ENCODE peak calls at places on chromosome 9, in ten cellular contexts. E is uterus, T is dorsolateral prefrontal cortex, G is cardiac fibroblast, I is mucosa of descending colon, S is GM12865, B is sigmoid colon, Q is heart right ventricle, H is bronchial epithelial cell, L is HCT116. D is an unnamed sample.

GRCh38 chr9:38066907-38067610 is 2.0 kb downstream of the SHB start:
- DNase-seq in E (peak; percentile 58), T (no peak), G (peak; percentile 42), I (peak; percentile 83), S (peak; percentile 54), B (peak; percentile 84), Q (peak; percentile 57), H (peak; percentile 38), L (no peak), D (no peak)

GRCh38 chr9:83596899-83597504 is 25.9 kb upstream of the IDNK start:
- DNase-seq in E (no peak), T (no peak), G (peak; percentile 59), I (peak; percentile 30), S (peak; percentile 57), B (no peak), Q (no peak), H (peak; percentile 16), L (peak; percentile 27), D (no peak)

GRCh38 chr9:119689879-119690278 is 320.6 kb upstream of the BRINP1 start:
- DNase-seq in E (no peak), T (no peak), G (no peak), I (no peak), S (no peak), B (no peak), Q (no peak), H (no peak), L (no peak), D (no peak)

GRCh38 chr9:34578241-34579096 is 11.1 kb downstream of the CNTFR start:
- DNase-seq in E (no peak), T (no peak), G (peak; percentile 46), I (no peak), S (no peak), B (no peak), Q (no peak), H (peak; percentile 41), L (no peak), D (no peak)

GRCh38 chr9:14400658-14400995 is 86.7 kb upstream of the NFIB start:
- DNase-seq in E (peak; percentile 48), T (peak; percentile 52), G (peak; percentile 98), I (no peak), S (no peak), B (peak; percentile 80), Q (peak; percentile 15), H (peak; percentile 68), L (peak; percentile 6), D (no peak)

GRCh38 chr9:110731437-110732028 is 62.9 kb downstream of the MUSK start:
- DNase-seq in E (no peak), T (no peak), G (no peak), I (no peak), S (no peak), B (no peak), Q (no peak), H (no peak), L (no peak), D (no peak)

GRCh38 chr9:101791938-101792337 is 53.5 kb upstream of the GRIN3A start:
- DNase-seq in E (no peak), T (no peak), G (peak; percentile 29), I (peak; percentile 38), S (peak; percentile 57), B (no peak), Q (no peak), H (peak; percentile 32), L (peak; percentile 10), D (no peak)

GRCh38 chr9:76452839-76453238 is 6.1 kb upstream of the GCNT1 start:
- DNase-seq in E (no peak), T (no peak), G (peak; percentile 60), I (no peak), S (no peak), B (no peak), Q (no peak), H (no peak), L (no peak), D (no peak)

GRCh38 chr9:100595391-100596199 is 17.7 kb downstream of the CAVIN4 start:
- DNase-seq in E (no peak), T (peak; percentile 53), G (peak; percentile 77), I (no peak), S (peak; percentile 42), B (no peak), Q (no peak), H (peak; percentile 56), L (peak; percentile 44), D (no peak)

GRCh38 chr9:75086443-75087278 is 1.3 kb downstream of the NMRK1 start:
- DNase-seq in E (peak; percentile 26), T (no peak), G (no peak), I (peak; percentile 63), S (no peak), B (no peak), Q (no peak), H (peak; percentile 33), L (no peak), D (no peak)

GRCh38 chr9:78003730-78004129 is 27.9 kb downstream of the GNAQ start:
- DNase-seq in E (no peak), T (no peak), G (no peak), I (no peak), S (no peak), B (no peak), Q (no peak), H (no peak), L (no peak), D (no peak)

GRCh38 chr9:133134419-133135190 is 13.6 kb upstream of the RALGDS start:
- DNase-seq in E (no peak), T (no peak), G (peak; percentile 12), I (peak; percentile 53), S (no peak), B (no peak), Q (no peak), H (peak; percentile 30), L (no peak), D (no peak)

GRCh38 chr9:131872006-131872405 is 132.1 kb upstream of the RAPGEF1 start:
- DNase-seq in E (no peak), T (no peak), G (no peak), I (no peak), S (no peak), B (no peak), Q (no peak), H (no peak), L (no peak), D (no peak)

DNA sequence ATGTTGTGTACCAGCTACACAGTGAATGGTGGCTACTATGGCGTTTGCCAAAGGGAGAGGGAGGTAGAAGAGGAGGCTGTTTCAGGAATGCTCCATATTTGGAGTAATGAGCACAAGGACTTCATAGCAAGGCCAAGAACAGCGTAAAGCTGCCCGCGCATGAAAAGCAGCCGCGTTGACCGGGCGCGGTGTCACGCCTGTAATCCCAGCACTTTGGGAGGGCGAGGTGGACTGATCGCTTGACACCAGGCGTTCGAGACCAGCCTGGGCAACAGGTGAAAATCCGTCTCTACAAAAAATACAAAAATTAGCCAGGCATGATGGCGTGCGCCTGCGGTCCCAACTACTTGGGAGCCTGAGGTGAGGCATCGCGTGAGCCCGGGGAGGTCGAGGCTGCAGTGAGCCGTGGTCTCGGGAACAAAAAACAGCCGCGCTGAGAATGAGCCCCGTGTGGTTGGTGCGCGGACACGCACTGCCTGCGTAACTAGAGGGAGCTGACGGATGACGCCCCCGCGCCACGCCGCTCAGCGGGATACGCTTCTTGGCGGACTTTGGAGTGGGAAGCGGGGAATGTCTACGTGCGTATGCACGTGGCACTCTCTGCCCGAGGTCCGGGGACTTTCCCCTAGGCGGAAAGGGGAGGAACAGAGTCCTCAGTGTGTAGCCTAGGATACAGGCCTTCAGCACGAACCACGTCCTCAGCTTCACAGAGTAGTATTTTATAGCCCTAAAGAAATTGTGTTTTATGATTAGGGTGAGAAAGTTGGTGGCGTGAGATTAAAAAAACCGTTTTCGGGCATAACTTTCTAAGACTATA is at the start of gene RMRP:
- DNase-seq in E (peak; percentile 98), T (peak; percentile 97), G (peak; percentile 100), I (peak; percentile 95), S (peak; percentile 99), B (peak; percentile 100), Q (peak; percentile 96), H (peak; percentile 98), L (peak; percentile 99), D (peak; percentile 100)
- TF ChIP-seq CTCF in E (peak; percentile 33), T (peak; percentile 44), G (peak; percentile 33), I (peak; percentile 31), S (peak; percentile 15), B (peak; percentile 62), Q (peak; percentile 49), H (peak; percentile 29), L (no peak), D (peak; percentile 57)

GRCh38 chr9:137212520-137212919 is 7.0 kb downstream of the NDOR1 start:
- DNase-seq in E (no peak), T (no peak), G (no peak), I (no peak), S (no peak), B (no peak), Q (no peak), H (no peak), L (no peak), D (no peak)
- TF ChIP-seq CTCF in E (no peak), T (no peak), G (no peak), I (no peak), S (no peak), B (no peak), Q (no peak), H (no peak), L (peak; percentile 28), D (peak; percentile 11)

DNA sequence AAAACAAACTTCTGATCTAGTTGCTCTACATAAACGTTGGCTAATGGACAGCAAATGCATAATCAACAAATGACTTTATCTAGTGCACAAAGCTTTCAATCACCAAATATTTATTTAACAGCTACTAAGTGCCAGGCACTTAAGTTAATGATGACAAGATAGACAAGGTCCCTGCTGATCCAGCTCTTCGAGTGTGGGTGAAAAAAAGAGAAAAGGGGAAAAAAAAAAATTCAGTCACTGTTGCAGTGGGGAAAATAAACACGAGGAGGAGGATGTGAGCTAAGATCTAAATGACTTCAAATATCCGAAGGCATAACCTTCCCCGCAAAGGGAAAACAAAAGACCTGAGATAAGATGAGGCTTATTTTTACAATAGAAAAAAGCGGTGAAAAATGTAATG is 9.6 kb downstream of the PSIP1 start:
- DNase-seq in E (no peak), T (no peak), G (no peak), I (no peak), S (no peak), B (no peak), Q (no peak), H (no peak), L (no peak), D (no peak)
- TF ChIP-seq CTCF in E (no peak), T (no peak), G (no peak), I (no peak), S (no peak), B (no peak), Q (no peak), H (no peak), L (no peak), D (peak; percentile 40)

DNA sequence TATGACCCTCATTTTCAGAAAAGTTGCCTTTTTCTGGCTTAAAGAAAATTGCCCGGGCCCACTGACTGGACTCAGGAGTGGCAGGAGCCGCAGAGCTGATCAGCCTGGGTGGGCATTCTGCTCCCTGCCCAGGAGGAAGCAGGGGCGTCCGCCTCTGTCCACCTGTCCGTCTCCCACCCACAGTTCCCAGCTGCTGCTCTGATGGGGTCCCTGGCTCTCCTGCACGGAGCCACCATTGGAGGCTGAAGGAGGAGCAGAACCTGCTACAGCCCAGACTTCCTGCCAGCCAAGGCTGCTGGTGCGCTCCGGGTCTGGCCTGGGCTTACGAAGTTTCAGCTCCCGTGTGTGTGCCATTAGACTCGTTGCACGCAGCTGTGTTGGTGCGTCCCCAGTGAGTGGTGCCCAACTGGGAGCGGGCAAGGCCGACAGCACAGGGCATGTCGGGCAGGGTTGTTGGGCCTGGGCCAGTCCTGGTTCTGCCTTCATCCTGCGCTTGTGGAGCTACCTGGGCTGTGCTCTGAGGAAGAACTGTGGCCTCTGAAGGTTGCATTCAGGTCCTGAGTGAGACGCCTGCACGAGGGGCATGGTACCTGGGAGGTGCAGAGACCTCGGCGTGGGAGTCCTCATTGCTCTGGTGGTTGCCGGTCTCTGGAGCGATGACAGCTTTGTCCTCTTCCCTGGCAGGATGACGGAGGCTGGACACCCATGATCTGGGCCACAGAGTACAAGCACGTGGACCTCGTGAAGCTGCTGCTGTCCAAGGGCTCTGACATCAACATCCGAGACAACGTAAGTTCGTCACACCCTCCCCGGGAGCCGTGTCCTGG is 77.2 kb upstream of the CACNA1B start:
- DNase-seq in E (no peak), T (no peak), G (no peak), I (no peak), S (no peak), B (no peak), Q (no peak), H (no peak), L (no peak), D (peak; percentile 83)
- TF ChIP-seq CTCF in E (no peak), T (no peak), G (no peak), I (no peak), S (no peak), B (no peak), Q (no peak), H (no peak), L (no peak), D (no peak)